ENCODE peak calls at places on chromosomes 3 and 15, in five cellular contexts. O, V, S, R and J are unnamed samples.

GRCh38 chr3:197009532-197010019 is 20.0 kb downstream of the MELTF start:
- DNase-seq in O (no peak), V (no peak), S (no peak), R (no peak), J (no peak)

GRCh38 chr3:123153821-123154323 is 47.9 kb upstream of the SEC22A start:
- DNase-seq in O (peak; percentile 10), V (no peak), S (no peak), R (no peak), J (no peak)

GRCh38 chr3:34260266-34260990 is 462.0 kb downstream of the PDCD6IP start:
- DNase-seq in O (peak; percentile 6), V (peak; percentile 59), S (peak; percentile 69), R (peak; percentile 1), J (peak; percentile 48)

GRCh38 chr3:42061042-42061710 is 30.0 kb upstream of the TRAK1 start:
- DNase-seq in O (no peak), V (no peak), S (no peak), R (no peak), J (peak; percentile 39)

GRCh38 chr3:190526787-190527767 is 13.2 kb downstream of the IL1RAP start:
- DNase-seq in O (no peak), V (peak; percentile 45), S (no peak), R (no peak), J (peak; percentile 43)

GRCh38 chr3:172461530-172462138 is 13.4 kb upstream of the GHSR start:
- DNase-seq in O (peak; percentile 54), V (peak; percentile 45), S (no peak), R (no peak), J (peak; percentile 43)

GRCh38 chr3:111331306-111331705 is 210.7 kb upstream of the CD96 start:
- DNase-seq in O (no peak), V (no peak), S (no peak), R (no peak), J (no peak)

GRCh38 chr15:59918994-59919951 is 84.8 kb upstream of the FOXB1 start:
- DNase-seq in O (no peak), V (peak; percentile 67), S (peak; percentile 82), R (no peak), J (no peak)